ENCODE peak calls at places on chromosomes 11 and 22, in eight cellular contexts. Q is T-helper 2 cell, U is ELR, I is OCI-LY7, R is neural crest cell, P is OCI-M1, V is Panc1, F is AG10803. O is an unnamed sample.

GRCh38 chr22:36613958-36614357 is 85.0 kb upstream of the EIF3D start:
- DNase-seq in Q (no peak), U (no peak), I (no peak), R (no peak), P (no peak), V (no peak), F (peak), O (no peak)

GRCh38 chr11:131674051-131674755 is 303.8 kb downstream of the NTM start:
- DNase-seq in Q (no peak), U (peak), I (peak), R (peak), P (peak), V (peak), F (peak), O (no peak)

GRCh38 chr11:86414032-86414431 is 39.3 kb downstream of the CCDC81 start:
- DNase-seq in Q (no peak), U (no peak), I (no peak), R (no peak), P (no peak), V (no peak), F (no peak), O (no peak)

GRCh38 chr22:38080847-38081635 is 2.9 kb downstream of the SLC16A8 start:
- DNase-seq in Q (no peak), U (peak), I (no peak), R (no peak), P (no peak), V (no peak), F (peak), O (no peak)

GRCh38 chr22:23282089-23282501 is 101.8 kb downstream of the BCR start:
- DNase-seq in Q (no peak), U (peak), I (no peak), R (no peak), P (no peak), V (no peak), F (peak), O (no peak)

GRCh38 chr11:122706689-122707088 is 51.2 kb downstream of the UBASH3B start:
- DNase-seq in Q (no peak), U (peak), I (no peak), R (no peak), P (no peak), V (no peak), F (peak), O (no peak)

GRCh38 chr11:35178862-35179261 is 39.9 kb downstream of the CD44 start:
- DNase-seq in Q (peak), U (peak), I (no peak), R (no peak), P (no peak), V (no peak), F (no peak), O (no peak)

GRCh38 chr11:93784935-93785360 is 866 bp downstream of the MED17 start:
- DNase-seq in Q (peak), U (peak), I (no peak), R (no peak), P (no peak), V (no peak), F (no peak), O (no peak)

GRCh38 chr11:3916962-3917361 is 61.5 kb downstream of the STIM1 start:
- DNase-seq in Q (no peak), U (no peak), I (no peak), R (no peak), P (no peak), V (no peak), F (no peak), O (no peak)

GRCh38 chr11:18011633-18012313 is 1.1 kb downstream of the SERGEF start:
- DNase-seq in Q (no peak), U (no peak), I (no peak), R (no peak), P (no peak), V (no peak), F (no peak), O (no peak)

GRCh38 chr11:83554896-83555295 is 268.7 kb upstream of the CCDC90B start:
- DNase-seq in Q (no peak), U (no peak), I (no peak), R (no peak), P (no peak), V (no peak), F (peak), O (no peak)

GRCh38 chr22:20584029-20584871 is 76.8 kb downstream of the MED15 start:
- DNase-seq in Q (no peak), U (no peak), I (no peak), R (no peak), P (no peak), V (no peak), F (no peak), O (no peak)

GRCh38 chr11:84865791-84866535 is 761.2 kb downstream of the DLG2 start:
- DNase-seq in Q (no peak), U (peak), I (no peak), R (no peak), P (peak), V (no peak), F (peak), O (no peak)

GRCh38 chr11:133819114-133819513 is 26.2 kb downstream of the SPATA19 start:
- DNase-seq in Q (no peak), U (no peak), I (no peak), R (no peak), P (no peak), V (no peak), F (no peak), O (no peak)

GRCh38 chr11:68179847-68180246 is 33.2 kb downstream of the KMT5B start:
- DNase-seq in Q (no peak), U (no peak), I (no peak), R (no peak), P (no peak), V (no peak), F (no peak), O (no peak)

GRCh38 chr11:108160970-108161566 is 39.7 kb downstream of the ACAT1 start:
- DNase-seq in Q (no peak), U (no peak), I (peak), R (no peak), P (no peak), V (no peak), F (no peak), O (no peak)

GRCh38 chr11:18019650-18020049 is 6.8 kb upstream of the SERGEF start:
- DNase-seq in Q (no peak), U (no peak), I (no peak), R (no peak), P (no peak), V (no peak), F (no peak), O (no peak)

GRCh38 chr22:43917523-43917922 is 6.1 kb upstream of the PNPLA3 start:
- DNase-seq in Q (no peak), U (peak), I (no peak), R (no peak), P (no peak), V (no peak), F (no peak), O (no peak)

GRCh38 chr22:42296883-42297282 is 26.4 kb upstream of the TCF20 start:
- DNase-seq in Q (no peak), U (no peak), I (no peak), R (no peak), P (no peak), V (no peak), F (no peak), O (no peak)

GRCh38 chr11:62445314-62445740 is 26.5 kb downstream of the SCGB1A1 start:
- DNase-seq in Q (no peak), U (no peak), I (no peak), R (no peak), P (no peak), V (no peak), F (peak), O (no peak)

O was measured in naive thymus-derived CD8-positive, alpha-beta T cell.